ENCODE peak calls at places on chromosomes 2 and 18, in six cellular contexts. One of them, this sample, is unnamed.

GRCh38 chr2:39227628-39228412 is 15.9 kb downstream of the CDKL4 start:
- DNase-seq in body of pancreas: peak; percentile 83
- DNase-seq in GM12865: peak; percentile 86
- DNase-seq in K562: peak; percentile 78
- DNase-seq in aorta: peak; percentile 85
- DNase-seq in lower lobe of right lung: peak; percentile 87
- DNase-seq in this sample: peak; percentile 73

GRCh38 chr2:187233811-187234210 is 214.2 kb downstream of the CALCRL start:
- DNase-seq in aorta: no peak
- DNase-seq in K562: no peak
- DNase-seq in lower lobe of right lung: no peak
- DNase-seq in body of pancreas: no peak
- DNase-seq in GM12865: no peak
- DNase-seq in this sample: no peak

GRCh38 chr2:228516019-228516418 is 334.5 kb upstream of the SPHKAP start:
- DNase-seq in K562: no peak
- DNase-seq in GM12865: no peak
- DNase-seq in aorta: no peak
- DNase-seq in body of pancreas: no peak
- DNase-seq in lower lobe of right lung: no peak
- DNase-seq in this sample: no peak

GRCh38 chr2:234880551-234881211 is 71.1 kb upstream of the SH3BP4 start:
- DNase-seq in GM12865: no peak
- DNase-seq in body of pancreas: peak; percentile 71
- DNase-seq in K562: no peak
- DNase-seq in aorta: no peak
- DNase-seq in lower lobe of right lung: no peak
- DNase-seq in this sample: peak; percentile 99

GRCh38 chr2:17918789-17919188 is 40.3 kb downstream of the KCNS3 start:
- DNase-seq in aorta: no peak
- DNase-seq in lower lobe of right lung: no peak
- DNase-seq in body of pancreas: no peak
- DNase-seq in GM12865: no peak
- DNase-seq in K562: no peak
- DNase-seq in this sample: no peak

GRCh38 chr2:63977904-63978303 is 41.3 kb downstream of the VPS54 start:
- DNase-seq in aorta: no peak
- DNase-seq in K562: no peak
- DNase-seq in body of pancreas: no peak
- DNase-seq in GM12865: peak; percentile 89
- DNase-seq in lower lobe of right lung: no peak
- DNase-seq in this sample: no peak

GRCh38 chr2:67564626-67565025 is 167.5 kb downstream of the ETAA1 start:
- DNase-seq in aorta: no peak
- DNase-seq in GM12865: no peak
- DNase-seq in K562: no peak
- DNase-seq in lower lobe of right lung: no peak
- DNase-seq in body of pancreas: no peak
- DNase-seq in this sample: no peak

GRCh38 chr2:144382848-144383247 is 137.1 kb downstream of the ZEB2 start:
- DNase-seq in lower lobe of right lung: no peak
- DNase-seq in body of pancreas: no peak
- DNase-seq in K562: no peak
- DNase-seq in GM12865: peak; percentile 80
- DNase-seq in aorta: no peak
- DNase-seq in this sample: no peak

GRCh38 chr18:13086906-13087305 is 95.7 kb downstream of the CEP192 start:
- DNase-seq in body of pancreas: no peak
- DNase-seq in aorta: no peak
- DNase-seq in lower lobe of right lung: no peak
- DNase-seq in K562: no peak
- DNase-seq in GM12865: no peak
- DNase-seq in this sample: no peak
- H3K4me3 ChIP-seq in body of pancreas: no peak overlapping the region
- H3K4me3 ChIP-seq in aorta: no peak overlapping the region
- H3K4me3 ChIP-seq in lower lobe of right lung: no peak overlapping the region
- H3K4me3 ChIP-seq in K562: no peak overlapping the region
- H3K4me3 ChIP-seq in GM12865: no peak overlapping the region
- H3K4me3 ChIP-seq in this sample: no peak overlapping the region

GRCh38 chr2:231483398-231484329 is 19.4 kb upstream of the NCL start:
- DNase-seq in GM12865: peak; percentile 81
- DNase-seq in K562: no peak
- DNase-seq in lower lobe of right lung: peak; percentile 59
- DNase-seq in aorta: peak; percentile 55
- DNase-seq in body of pancreas: no peak
- DNase-seq in this sample: no peak
- H3K4me3 ChIP-seq in GM12865: peak overlapping the region; percentile 73
- H3K4me3 ChIP-seq in K562: no peak overlapping the region
- H3K4me3 ChIP-seq in lower lobe of right lung: peak overlapping the region; percentile 75
- H3K4me3 ChIP-seq in aorta: peak overlapping the region; percentile 24
- H3K4me3 ChIP-seq in body of pancreas: no peak overlapping the region
- H3K4me3 ChIP-seq in this sample: peak overlapping the region; percentile 71

GRCh38 chr2:179574061-179574519 is 287.3 kb downstream of the ZNF385B start:
- DNase-seq in lower lobe of right lung: no peak
- DNase-seq in GM12865: no peak
- DNase-seq in aorta: no peak
- DNase-seq in body of pancreas: no peak
- DNase-seq in K562: no peak
- DNase-seq in this sample: peak; percentile 88
- H3K4me3 ChIP-seq in lower lobe of right lung: no peak overlapping the region
- H3K4me3 ChIP-seq in GM12865: no peak overlapping the region
- H3K4me3 ChIP-seq in aorta: no peak overlapping the region
- H3K4me3 ChIP-seq in body of pancreas: no peak overlapping the region
- H3K4me3 ChIP-seq in K562: no peak overlapping the region
- H3K4me3 ChIP-seq in this sample: peak overlapping the region; percentile 9

GRCh38 chr2:128474014-128474961 is 155.6 kb upstream of the HS6ST1 start:
- DNase-seq in lower lobe of right lung: no peak
- DNase-seq in K562: no peak
- DNase-seq in aorta: no peak
- DNase-seq in body of pancreas: no peak
- DNase-seq in GM12865: no peak
- DNase-seq in this sample: no peak
- H3K4me3 ChIP-seq in lower lobe of right lung: no peak overlapping the region
- H3K4me3 ChIP-seq in K562: no peak overlapping the region
- H3K4me3 ChIP-seq in aorta: no peak overlapping the region
- H3K4me3 ChIP-seq in body of pancreas: no peak overlapping the region
- H3K4me3 ChIP-seq in GM12865: no peak overlapping the region
- H3K4me3 ChIP-seq in this sample: no peak overlapping the region

GRCh38 chr2:219633276-219634065 is 6.0 kb downstream of the SLC4A3 start:
- DNase-seq in GM12865: no peak
- DNase-seq in body of pancreas: no peak
- DNase-seq in K562: no peak
- DNase-seq in aorta: no peak
- DNase-seq in lower lobe of right lung: no peak
- DNase-seq in this sample: no peak
- H3K4me3 ChIP-seq in GM12865: no peak overlapping the region
- H3K4me3 ChIP-seq in body of pancreas: no peak overlapping the region
- H3K4me3 ChIP-seq in K562: no peak overlapping the region
- H3K4me3 ChIP-seq in aorta: no peak overlapping the region
- H3K4me3 ChIP-seq in lower lobe of right lung: no peak overlapping the region
- H3K4me3 ChIP-seq in this sample: no peak overlapping the region

DNA sequence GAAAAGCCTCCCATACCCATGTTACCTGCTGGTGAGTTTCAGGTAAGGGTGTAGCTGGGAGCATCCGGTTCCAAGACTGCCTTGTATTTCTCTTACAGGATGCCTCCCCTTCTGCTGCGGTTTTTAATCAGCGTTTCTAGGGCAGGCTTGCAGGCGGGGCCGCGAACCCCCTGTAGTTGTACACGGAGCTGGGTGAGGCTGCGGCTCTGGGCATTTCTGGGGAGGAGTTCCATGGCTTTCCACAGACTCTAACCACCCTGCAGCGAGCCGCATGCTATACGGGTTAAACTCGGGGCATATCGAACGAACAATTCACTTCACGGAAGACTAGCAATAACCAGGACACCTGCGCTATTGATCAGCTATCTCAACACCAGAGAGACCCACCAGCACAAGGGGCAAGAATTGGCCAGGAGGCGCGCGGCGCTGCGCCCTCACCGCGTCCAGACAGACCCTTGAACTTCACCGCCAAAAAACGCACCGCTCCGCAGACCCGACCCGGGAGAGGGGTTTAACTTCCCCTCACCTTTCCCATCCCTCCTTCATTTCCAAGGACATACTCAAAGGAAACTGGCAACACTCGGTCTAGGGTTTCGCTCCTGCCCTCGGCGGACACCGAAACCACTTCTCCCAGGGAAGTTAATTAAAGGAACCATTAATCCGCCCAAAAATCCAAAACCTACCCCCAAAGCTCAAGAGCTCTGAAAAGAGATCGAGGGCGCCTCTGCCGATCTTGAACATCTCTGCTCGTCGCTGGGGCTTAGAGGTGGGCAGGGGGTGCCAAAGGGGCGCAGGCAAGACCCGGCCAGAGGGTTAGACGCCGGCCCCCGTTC is 909 bp downstream of the TGFA start:
- DNase-seq in aorta: no peak
- DNase-seq in body of pancreas: peak; percentile 19
- DNase-seq in GM12865: no peak
- DNase-seq in lower lobe of right lung: no peak
- DNase-seq in K562: no peak
- DNase-seq in this sample: no peak
- H3K4me3 ChIP-seq in aorta: no peak overlapping the region
- H3K4me3 ChIP-seq in body of pancreas: peak overlapping the region; percentile 24
- H3K4me3 ChIP-seq in GM12865: no peak overlapping the region
- H3K4me3 ChIP-seq in lower lobe of right lung: peak overlapping the region; percentile 74
- H3K4me3 ChIP-seq in K562: no peak overlapping the region
- H3K4me3 ChIP-seq in this sample: peak overlapping the region; percentile 70

GRCh38 chr2:241225983-241226382 is 37.5 kb downstream of the ANO7 start:
- DNase-seq in K562: no peak
- DNase-seq in GM12865: no peak
- DNase-seq in aorta: peak; percentile 33
- DNase-seq in body of pancreas: no peak
- DNase-seq in lower lobe of right lung: peak; percentile 17
- DNase-seq in this sample: no peak
- H3K4me3 ChIP-seq in K562: no peak overlapping the region
- H3K4me3 ChIP-seq in GM12865: no peak overlapping the region
- H3K4me3 ChIP-seq in aorta: no peak overlapping the region
- H3K4me3 ChIP-seq in body of pancreas: no peak overlapping the region
- H3K4me3 ChIP-seq in lower lobe of right lung: no peak overlapping the region
- H3K4me3 ChIP-seq in this sample: no peak overlapping the region

GRCh38 chr2:203720922-203721672 is 14.7 kb downstream of the CD28 start:
- DNase-seq in GM12865: no peak
- DNase-seq in lower lobe of right lung: no peak
- DNase-seq in body of pancreas: no peak
- DNase-seq in K562: no peak
- DNase-seq in aorta: no peak
- DNase-seq in this sample: peak; percentile 57

GRCh38 chr2:203720011-203720410 is 13.6 kb downstream of the CD28 start:
- DNase-seq in lower lobe of right lung: no peak
- DNase-seq in K562: no peak
- DNase-seq in GM12865: no peak
- DNase-seq in body of pancreas: no peak
- DNase-seq in aorta: no peak
- DNase-seq in this sample: no peak

GRCh38 chr2:203719456-203719855 is 13.0 kb downstream of the CD28 start:
- DNase-seq in lower lobe of right lung: no peak
- DNase-seq in body of pancreas: no peak
- DNase-seq in aorta: no peak
- DNase-seq in K562: no peak
- DNase-seq in GM12865: no peak
- DNase-seq in this sample: no peak

GRCh38 chr2:203715744-203716143 is 9.3 kb downstream of the CD28 start:
- DNase-seq in aorta: no peak
- DNase-seq in K562: no peak
- DNase-seq in lower lobe of right lung: no peak
- DNase-seq in GM12865: no peak
- DNase-seq in body of pancreas: no peak
- DNase-seq in this sample: no peak

GRCh38 chr2:203718087-203718486 is 11.6 kb downstream of the CD28 start:
- DNase-seq in lower lobe of right lung: no peak
- DNase-seq in aorta: no peak
- DNase-seq in K562: peak; percentile 3
- DNase-seq in GM12865: peak; percentile 83
- DNase-seq in body of pancreas: no peak
- DNase-seq in this sample: no peak
- H3K4me3 ChIP-seq in lower lobe of right lung: no peak overlapping the region
- H3K4me3 ChIP-seq in aorta: no peak overlapping the region
- H3K4me3 ChIP-seq in K562: no peak overlapping the region
- H3K4me3 ChIP-seq in GM12865: no peak overlapping the region
- H3K4me3 ChIP-seq in body of pancreas: no peak overlapping the region
- H3K4me3 ChIP-seq in this sample: no peak overlapping the region

This sample was measured in HepG2.